ENCODE peak calls at places on chromosomes 4 and X, in five cellular contexts. K is HuH-7; S is cardiac muscle cell; O is CD8-positive, alpha-beta memory T cell; Q is choroid plexus epithelial cell. D is an unnamed sample.

GRCh38 chrX:71534773-71535544 is 2.1 kb downstream of the OGT start:
- DNase-seq in K (no peak), S (peak), O (no peak), Q (no peak), D (no peak)

GRCh38 chr4:138689182-138689546 is 326.4 kb upstream of the NOCT start:
- DNase-seq in K (no peak), S (no peak), O (no peak), Q (no peak), D (no peak)

GRCh38 chr4:123649644-123650356 is 253.2 kb downstream of the SPRY1 start:
- DNase-seq in K (peak), S (peak), O (no peak), Q (peak), D (no peak)

GRCh38 chrX:83819304-83819703 is 41.6 kb upstream of the CYLC1 start:
- DNase-seq in K (no peak), S (no peak), O (no peak), Q (no peak), D (no peak)

GRCh38 chrX:31070057-31070468 is 1.8 kb downstream of the FTHL17 start:
- DNase-seq in K (no peak), S (no peak), O (no peak), Q (no peak), D (no peak)

GRCh38 chr4:33080262-33080661 is 2360.1 kb downstream of the PCDH7 start:
- DNase-seq in K (no peak), S (peak), O (no peak), Q (no peak), D (no peak)

GRCh38 chrX:110415440-110416167 is 57.0 kb downstream of the RTL9 start:
- DNase-seq in K (no peak), S (peak), O (no peak), Q (no peak), D (no peak)

GRCh38 chrX:100368167-100368566 is 41.9 kb downstream of the PCDH19 start:
- DNase-seq in K (peak), S (peak), O (no peak), Q (peak), D (no peak)

GRCh38 chr4:106497271-106497670 is 128.7 kb upstream of the GIMD1 start:
- DNase-seq in K (no peak), S (no peak), O (no peak), Q (no peak), D (no peak)

GRCh38 chr4:98733601-98734000 is 75.2 kb upstream of the TSPAN5 start:
- DNase-seq in K (no peak), S (no peak), O (no peak), Q (no peak), D (no peak)

GRCh38 chrX:39164212-39164611 is 363.0 kb downstream of the MID1IP1 start:
- DNase-seq in K (no peak), S (no peak), O (no peak), Q (no peak), D (no peak)

GRCh38 chr4:166895771-166896170 is 338.5 kb downstream of the SPOCK3 start:
- DNase-seq in K (no peak), S (no peak), O (no peak), Q (no peak), D (no peak)

GRCh38 chrX:149515954-149516602 is 11.0 kb upstream of the IDS start:
- DNase-seq in K (no peak), S (no peak), O (no peak), Q (no peak), D (no peak)

GRCh38 chr4:37648084-37648817 is 37.9 kb downstream of the RELL1 start:
- DNase-seq in K (peak), S (peak), O (no peak), Q (peak), D (no peak)

GRCh38 chr4:173827707-173828106 is 297.7 kb upstream of the HAND2 start:
- DNase-seq in K (no peak), S (peak), O (no peak), Q (no peak), D (no peak)

GRCh38 chr4:121448231-121448630 is 67.4 kb upstream of the QRFPR start:
- DNase-seq in K (no peak), S (no peak), O (no peak), Q (no peak), D (no peak)

GRCh38 chr4:125084608-125085007 is 230.1 kb upstream of the FAT4 start:
- DNase-seq in K (no peak), S (no peak), O (no peak), Q (no peak), D (no peak)

GRCh38 chr4:77385124-77385969 is 220.3 kb upstream of the CXCL13 start:
- DNase-seq in K (peak), S (peak), O (peak), Q (peak), D (peak)

GRCh38 chrX:30593435-30594200 is 16.1 kb upstream of the TASL start:
- DNase-seq in K (no peak), S (no peak), O (peak), Q (no peak), D (no peak)

GRCh38 chr4:98657531-98658286 is 702 bp downstream of the TSPAN5 start:
- DNase-seq in K (peak), S (peak), O (peak), Q (peak), D (peak)

GRCh38 chr4:173230077-173230476 is 61.5 kb downstream of the GALNT7 start:
- DNase-seq in K (no peak), S (peak), O (no peak), Q (no peak), D (no peak)

GRCh38 chrX:148914783-148915182 is 414.4 kb downstream of the AFF2 start:
- DNase-seq in K (no peak), S (no peak), O (no peak), Q (no peak), D (no peak)

GRCh38 chr4:100076753-100077152 is 113.5 kb downstream of the DDIT4L start:
- DNase-seq in K (no peak), S (no peak), O (no peak), Q (no peak), D (no peak)

D was measured in central memory CD4-positive, alpha-beta T cell.